ENCODE peak calls at places on chromosome 15, in nine cellular contexts. W is IMR-90; B is sigmoid colon; F is heart left ventricle; I is uterus; E is SJSA1; V is neuronal stem cell; D is astrocyte; P is CD8-positive, alpha-beta memory T cell. U is an unnamed sample. For H3K9me3, the result is how much of the 10 kb centered on the place peaks cover.

GRCh38 chr15:100241572-100242479 is 99.9 kb downstream of the ADAMTS17 start:
- DNase-seq in I (no peak), V (no peak), P (no peak), F (no peak), W (no peak), E (no peak), B (no peak), D (peak), U (no peak)

GRCh38 chr15:90221251-90221900 is 12.4 kb downstream of the CIB1 start:
- DNase-seq in F (peak), P (no peak), D (peak), I (peak), E (peak), V (no peak), B (peak), W (peak), U (peak)

GRCh38 chr15:74613089-74613952 is 2.3 kb upstream of the CLK3 start:
- DNase-seq in D (no peak), F (no peak), E (no peak), I (no peak), B (no peak), W (no peak), P (no peak), V (no peak), U (no peak)

GRCh38 chr15:89399390-89400120 is 64.9 kb upstream of the POLG start:
- DNase-seq in E (peak), W (no peak), F (no peak), V (no peak), P (peak), D (no peak), I (no peak), B (no peak), U (no peak)

GRCh38 chr15:69491051-69491505 is 38.5 kb downstream of the RPLP1 start:
- DNase-seq in P (no peak), F (no peak), V (no peak), B (peak), W (no peak), D (peak), I (no peak), E (no peak), U (no peak)

GRCh38 chr15:38876621-38877020 is 312.0 kb upstream of the RASGRP1 start:
- DNase-seq in E (no peak), I (no peak), D (no peak), P (no peak), W (peak), B (no peak), V (no peak), F (no peak), U (no peak)

GRCh38 chr15:26866298-26867198 is at the start of gene GABRA5:
- DNase-seq in I (no peak), F (no peak), W (peak), E (no peak), P (no peak), V (peak), D (peak), B (no peak), U (no peak)

GRCh38 chr15:68379058-68379758 is 52.8 kb downstream of the ITGA11 start:
- DNase-seq in V (no peak), W (no peak), E (no peak), F (no peak), I (no peak), D (no peak), P (no peak), B (peak), U (no peak)

GRCh38 chr15:94607176-94607654 is 375.9 kb downstream of the MCTP2 start:
- DNase-seq in W (no peak), I (peak), V (no peak), E (no peak), P (no peak), F (peak), D (no peak), B (peak), U (no peak)

GRCh38 chr15:68802373-68802772 is 18.3 kb downstream of the ANP32A start:
- DNase-seq in I (no peak), W (no peak), P (no peak), E (no peak), V (no peak), D (no peak), F (no peak), B (peak), U (no peak)

GRCh38 chr15:67839358-67839928 is 402 bp downstream of the RNU6-1 start:
- DNase-seq in V (no peak), D (peak), E (peak), B (peak), F (no peak), P (no peak), I (no peak), W (peak), U (no peak)

GRCh38 chr15:81751321-81751720 is 294.5 kb downstream of the MEX3B start:
- DNase-seq in V (no peak), I (no peak), B (no peak), F (no peak), W (no peak), E (no peak), D (no peak), P (no peak), U (no peak)

GRCh38 chr15:28885630-28886430 is at the start of gene APBA2:
- DNase-seq in E (peak), P (peak), D (peak), F (no peak), B (no peak), I (no peak), W (peak), V (no peak), U (no peak)

GRCh38 chr15:65730560-65731172 is 61.4 kb downstream of the DENND4A start:
- DNase-seq in B (no peak), P (no peak), W (peak), D (no peak), E (no peak), I (no peak), V (no peak), F (no peak), U (no peak)

GRCh38 chr15:90871716-90872480 is 3.5 kb downstream of the FURIN start:
- DNase-seq in W (no peak), V (no peak), E (peak), P (no peak), D (no peak), I (peak), F (no peak), B (no peak), U (no peak)

GRCh38 chr15:92277776-92278175 is 115.9 kb upstream of the ST8SIA2 start:
- DNase-seq in I (no peak), W (no peak), V (no peak), B (no peak), E (peak), P (no peak), F (no peak), D (no peak), U (no peak)

GRCh38 chr15:86919581-86919980 is 839.9 kb downstream of the AGBL1 start:
- DNase-seq in V (no peak), I (no peak), W (no peak), D (no peak), P (no peak), F (no peak), E (no peak), B (no peak), U (no peak)

GRCh38 chr15:60369696-60370095 is 28.1 kb downstream of the ANXA2 start:
- DNase-seq in P (no peak), F (no peak), B (no peak), D (no peak), W (no peak), I (no peak), V (no peak), E (no peak), U (no peak)

GRCh38 chr15:98289747-98290146 is 329.2 kb downstream of the ARRDC4 start:
- DNase-seq in P (no peak), E (no peak), W (no peak), I (no peak), V (no peak), B (no peak), D (no peak), F (no peak), U (no peak)

GRCh38 chr15:70269991-70270751 is 172.5 kb upstream of the TLE3 start:
- DNase-seq in P (no peak), F (no peak), V (no peak), E (no peak), D (no peak), W (no peak), B (no peak), I (peak), U (no peak)

GRCh38 chr15:95647878-95648277 is 682.6 kb upstream of the NR2F2 start:
- DNase-seq in P (no peak), E (no peak), F (no peak), I (no peak), B (no peak), V (no peak), W (no peak), D (no peak), U (no peak)

DNA sequence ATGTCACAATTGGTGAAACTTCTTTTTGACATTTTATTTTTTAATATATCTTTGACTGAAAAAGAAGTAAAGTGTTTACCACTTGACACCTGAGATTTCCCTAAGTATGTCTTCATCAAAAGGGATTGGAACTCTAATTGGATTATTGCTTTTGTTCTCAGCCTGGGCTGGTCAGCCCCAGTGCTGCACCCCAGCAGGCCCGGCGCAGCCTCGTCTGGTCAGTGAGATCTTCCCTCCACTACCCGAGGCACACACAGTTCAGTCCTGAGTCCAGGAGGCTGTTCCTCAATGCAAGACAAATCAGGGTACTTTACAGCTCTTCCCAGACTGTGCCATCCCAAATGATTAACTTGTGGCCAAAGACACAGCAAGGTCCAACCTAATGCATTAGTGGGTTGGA is 146.9 kb upstream of the SEMA6D start:
- DNase-seq in I (no peak), F (no peak), B (no peak), V (no peak), W (no peak), P (no peak), E (no peak), D (no peak), U (no peak)
- H3K27ac ChIP-seq in I (no peak), F (no peak), B (no peak), V (no peak), W (no peak), P (no peak), E (no peak), D (no peak), U (no peak)

GRCh38 chr15:22979069-22979698 is 984 bp downstream of the CYFIP1 start:
- DNase-seq in F (peak), P (no peak), D (peak), E (peak), V (peak), I (no peak), B (peak), W (peak), U (no peak)
- H3K9me3 ChIP-seq in F (under half), P (under half), D (under half), E (under half), V (under half), I (under half), B (under half), W (under half), U (under half)

GRCh38 chr15:31365655-31366127 is 39.1 kb downstream of the KLF13 start:
- DNase-seq in E (no peak), F (peak), I (peak), B (peak), P (peak), V (peak), D (peak), W (peak), U (peak)
- H3K4me3 ChIP-seq in E (no peak), F (peak), I (peak), B (peak), P (no peak), V (no peak), D (no peak), W (no peak), U (no peak)

DNA sequence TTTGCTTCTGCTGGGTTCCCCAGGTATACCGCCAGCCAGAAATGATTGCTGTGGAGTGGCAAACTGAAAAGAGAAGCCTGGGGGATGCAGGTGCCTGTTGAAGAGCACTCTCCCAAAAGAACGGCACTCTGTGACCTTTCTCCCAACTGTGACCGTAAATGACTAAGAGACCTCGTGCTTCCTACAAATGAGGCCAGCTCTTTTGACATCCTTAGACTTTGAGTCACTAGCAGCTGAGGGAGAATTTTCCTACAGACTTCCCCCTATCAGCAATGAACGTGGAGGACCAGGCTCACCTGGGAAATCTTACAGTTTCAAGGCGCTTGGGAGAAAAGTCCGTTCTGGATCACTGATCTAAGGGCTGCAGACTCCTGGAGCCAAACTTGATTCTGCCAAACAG is 8.6 kb downstream of the AQP9 start:
- DNase-seq in P (no peak), E (no peak), W (no peak), V (no peak), F (no peak), I (no peak), D (no peak), B (no peak), U (no peak)
- H3K27ac ChIP-seq in P (no peak), E (no peak), W (no peak), V (no peak), F (no peak), I (no peak), D (no peak), B (no peak), U (no peak)